ENCODE peak calls at places on chromosome 19, in eight cellular contexts. C is trophoblast cell, R is heart right ventricle, M is uterus, O is mammary epithelial cell, E is tibial nerve, Q is PC-3, X is small intestine. F is an unnamed sample.

GRCh38 chr19:4744451-4745170 is 21.0 kb upstream of the DPP9 start:
- DNase-seq in C (peak; percentile 27), R (peak; percentile 48), M (peak; percentile 79), O (peak; percentile 84), E (no peak), Q (peak; percentile 88), X (no peak), F (peak; percentile 47)

GRCh38 chr19:4909172-4909896 is at the start of gene UHRF1:
- DNase-seq in C (no peak), R (no peak), M (no peak), O (peak; percentile 33), E (no peak), Q (peak; percentile 77), X (peak; percentile 11), F (no peak)

GRCh38 chr19:16463991-16464575 is 7.7 kb downstream of the EPS15L1 start:
- DNase-seq in C (peak; percentile 69), R (no peak), M (no peak), O (no peak), E (no peak), Q (no peak), X (no peak), F (no peak)

GRCh38 chr19:12973236-12973635 is 3.9 kb downstream of the DAND5 start:
- DNase-seq in C (no peak), R (no peak), M (no peak), O (no peak), E (no peak), Q (no peak), X (no peak), F (no peak)

GRCh38 chr19:4937060-4937459 is 27.8 kb downstream of the UHRF1 start:
- DNase-seq in C (no peak), R (no peak), M (no peak), O (no peak), E (no peak), Q (no peak), X (no peak), F (no peak)

GRCh38 chr19:16293133-16294085 is 31.2 kb upstream of the KLF2 start:
- DNase-seq in C (no peak), R (peak; percentile 88), M (peak; percentile 93), O (no peak), E (peak; percentile 70), Q (peak; percentile 90), X (peak; percentile 17), F (no peak)

GRCh38 chr19:10037809-10038208 is 24.5 kb downstream of the RDH8 start:
- DNase-seq in C (no peak), R (no peak), M (no peak), O (no peak), E (no peak), Q (no peak), X (no peak), F (no peak)

GRCh38 chr19:51660975-51661600 is 14.5 kb upstream of the SIGLEC14 start:
- DNase-seq in C (peak; percentile 60), R (peak; percentile 81), M (peak; percentile 60), O (peak; percentile 55), E (peak; percentile 50), Q (peak; percentile 95), X (peak; percentile 68), F (peak; percentile 11)

GRCh38 chr19:46422344-46422743 is 6.4 kb downstream of the PNMA8C start:
- DNase-seq in C (no peak), R (no peak), M (no peak), O (no peak), E (no peak), Q (no peak), X (no peak), F (no peak)

GRCh38 chr19:53696951-53697350 is 65.2 kb downstream of the DPRX start:
- DNase-seq in C (no peak), R (no peak), M (no peak), O (no peak), E (no peak), Q (no peak), X (no peak), F (no peak)

DNA sequence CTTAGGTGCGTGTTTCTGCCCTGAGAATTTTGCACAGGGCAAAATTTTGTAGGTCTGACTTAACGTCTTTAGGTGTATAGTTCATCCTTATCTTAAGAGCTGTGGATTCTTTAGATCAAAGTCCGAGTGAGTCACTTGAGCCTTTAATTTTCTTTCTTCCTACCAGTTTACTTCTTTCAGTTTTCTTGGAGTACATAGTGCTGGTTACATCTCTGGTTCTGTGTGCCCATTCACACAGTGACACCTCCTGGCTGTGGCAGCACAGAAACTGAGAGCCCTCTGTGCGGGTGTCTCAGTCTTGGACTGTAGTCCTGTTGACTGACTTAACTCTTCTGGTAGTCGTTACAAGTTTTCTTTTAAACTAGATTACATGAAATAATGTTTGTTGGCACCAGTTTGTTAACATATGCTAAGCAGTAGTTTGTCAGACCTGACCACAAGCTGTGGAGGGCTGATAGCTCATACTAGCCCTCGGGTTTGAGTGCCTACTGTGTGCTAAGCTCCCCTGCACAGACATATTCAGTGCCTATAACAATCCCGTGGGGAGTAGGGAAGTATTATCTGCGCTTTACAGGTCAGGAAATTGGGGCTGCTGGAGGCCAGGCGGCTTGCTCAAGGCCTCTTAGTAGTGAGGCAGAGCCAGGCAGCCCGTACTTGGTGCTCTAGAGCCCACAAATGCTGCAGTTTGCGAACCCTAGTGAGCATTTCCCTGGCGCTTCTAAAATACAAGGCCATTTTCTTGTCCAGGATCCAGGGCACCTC is 1.6 kb downstream of the GATAD2A start:
- DNase-seq in C (peak; percentile 79), R (no peak), M (no peak), O (peak; percentile 56), E (no peak), Q (peak; percentile 61), X (peak; percentile 96), F (peak; percentile 52)
- H3K4me1 ChIP-seq in C (peaks cover 35% of the 10 kb centered on the region), R (peaks cover 72% of the 10 kb centered on the region), M (peaks cover 17% of the 10 kb centered on the region), O (peaks cover 47% of the 10 kb centered on the region), E (peaks cover 28% of the 10 kb centered on the region), Q (peaks cover 51% of the 10 kb centered on the region), X (peaks cover 14% of the 10 kb centered on the region), F (peaks cover 29% of the 10 kb centered on the region)

GRCh38 chr19:37507167-37507464 is 377 bp downstream of the ZNF793 start:
- DNase-seq in C (no peak), R (no peak), M (no peak), O (no peak), E (no peak), Q (no peak), X (no peak), F (no peak)
- H3K27ac ChIP-seq in C (peak overlapping the region; percentile 77), R (peak overlapping the region; percentile 96), M (peak overlapping the region; percentile 95), O (no peak overlapping the region), E (peak overlapping the region; percentile 56), Q (no peak overlapping the region), X (peak overlapping the region; percentile 93), F (peak overlapping the region; percentile 78)

GRCh38 chr19:2044709-2045500 is 6.1 kb downstream of the MKNK2 start:
- DNase-seq in C (no peak), R (no peak), M (peak; percentile 16), O (no peak), E (no peak), Q (no peak), X (no peak), F (no peak)
- H3K4me1 ChIP-seq in C (peaks cover 33% of the 10 kb centered on the region), R (peaks cover 100% of the 10 kb centered on the region), M (peaks cover 37% of the 10 kb centered on the region), O (peaks cover 55% of the 10 kb centered on the region), E (peaks cover 88% of the 10 kb centered on the region), Q (peaks cover 24% of the 10 kb centered on the region), X (peaks cover 25% of the 10 kb centered on the region), F (peaks cover 7% of the 10 kb centered on the region)

DNA sequence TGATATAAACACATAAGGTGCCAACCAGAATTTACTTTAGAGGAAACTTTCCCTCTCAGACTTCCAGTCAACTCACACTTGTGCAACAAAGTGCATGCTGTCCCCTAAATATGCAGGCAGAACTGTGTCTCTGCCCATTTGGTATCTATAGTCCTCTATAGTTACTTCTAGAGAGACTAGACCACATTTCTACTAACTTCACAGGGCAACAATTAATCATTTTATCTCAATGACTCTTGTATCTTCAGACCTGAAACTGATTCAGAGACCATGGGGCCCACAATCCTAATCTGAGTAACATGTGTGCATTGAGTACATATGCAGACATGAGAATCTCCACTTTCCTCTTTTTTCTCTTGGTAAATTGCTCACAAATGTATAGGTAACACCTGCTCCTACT is 158.1 kb downstream of the ZNF486 start:
- DNase-seq in C (no peak), R (no peak), M (no peak), O (no peak), E (no peak), Q (no peak), X (no peak), F (no peak)
- H3K27ac ChIP-seq in C (no peak overlapping the region), R (no peak overlapping the region), M (no peak overlapping the region), O (no peak overlapping the region), E (no peak overlapping the region), Q (no peak overlapping the region), X (no peak overlapping the region), F (no peak overlapping the region)

GRCh38 chr19:40278361-40279045 is 6.6 kb downstream of the AKT2 start:
- DNase-seq in C (no peak), R (no peak), M (no peak), O (no peak), E (no peak), Q (no peak), X (no peak), F (no peak)

GRCh38 chr19:40274585-40275544 is 10.3 kb downstream of the AKT2 start:
- DNase-seq in C (no peak), R (no peak), M (no peak), O (no peak), E (no peak), Q (no peak), X (no peak), F (no peak)

GRCh38 chr19:40279120-40279551 is 6.0 kb downstream of the AKT2 start:
- DNase-seq in C (no peak), R (peak; percentile 80), M (peak; percentile 84), O (no peak), E (peak; percentile 49), Q (no peak), X (no peak), F (no peak)

GRCh38 chr19:40279761-40280607 is 5.2 kb downstream of the AKT2 start:
- DNase-seq in C (no peak), R (no peak), M (no peak), O (no peak), E (no peak), Q (no peak), X (no peak), F (no peak)

DNA sequence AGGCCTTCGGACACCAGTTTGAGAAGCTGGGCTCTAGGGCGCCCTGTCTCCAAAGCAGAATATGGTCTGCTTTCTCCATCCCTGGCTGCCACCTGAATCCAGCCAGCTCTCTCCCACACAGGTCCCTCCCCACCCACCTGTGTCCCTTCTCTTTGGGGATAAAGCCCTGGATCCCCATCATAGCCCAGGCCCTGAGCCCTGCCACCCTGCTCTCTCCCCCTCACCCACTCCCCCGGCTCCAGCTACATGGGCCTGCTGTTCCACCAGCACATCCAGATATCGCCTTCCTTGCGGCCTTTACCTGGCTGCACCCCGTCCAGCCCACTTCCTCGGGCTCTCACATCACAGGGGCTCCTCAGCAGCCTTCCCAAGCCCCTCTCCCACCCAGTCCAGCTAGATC is 7.8 kb downstream of the AKT2 start:
- DNase-seq in C (no peak), R (no peak), M (no peak), O (no peak), E (no peak), Q (no peak), X (no peak), F (no peak)
- H3K4me1 ChIP-seq in C (peaks cover 10% of the 10 kb centered on the region), R (peaks cover 82% of the 10 kb centered on the region), M (peaks cover 53% of the 10 kb centered on the region), O (peaks cover 16% of the 10 kb centered on the region), E (peaks cover 65% of the 10 kb centered on the region), Q (no peaks in the 10 kb centered on the region), X (peaks cover 6% of the 10 kb centered on the region), F (peaks cover 14% of the 10 kb centered on the region)